ENCODE peak calls at places on chromosomes 12 and 14, in ten cellular contexts. J is body of pancreas, V is heart right ventricle, E is tibial artery, Z is iPS DF 6.9, G is A549, U is Panc1, A is tibial nerve, O is right cardiac atrium, D is breast epithelium. Q is an unnamed sample.

GRCh38 chr12:113396200-113396599 is 7.5 kb downstream of the SDS start:
- DNase-seq in J (no peak), V (no peak), E (no peak), Z (no peak), G (no peak), U (no peak), A (no peak), O (no peak), D (no peak), Q (no peak)

GRCh38 chr14:57274551-57274950 is 5.8 kb downstream of the AP5M1 start:
- DNase-seq in J (no peak), V (no peak), E (no peak), Z (no peak), G (no peak), U (no peak), A (no peak), O (no peak), D (no peak), Q (no peak)

GRCh38 chr14:89387922-89388685 is 28.9 kb downstream of the FOXN3 start:
- DNase-seq in J (no peak), V (no peak), E (no peak), Z (no peak), G (no peak), U (no peak), A (no peak), O (no peak), D (no peak), Q (no peak)

GRCh38 chr12:119940881-119941280 is 48.2 kb upstream of the BICDL1 start:
- DNase-seq in J (no peak), V (no peak), E (no peak), Z (no peak), G (peak; percentile 92), U (peak; percentile 80), A (no peak), O (no peak), D (no peak), Q (no peak)

GRCh38 chr12:52296572-52297215 is 5.4 kb upstream of the KRT81 start:
- DNase-seq in J (no peak), V (no peak), E (no peak), Z (no peak), G (no peak), U (no peak), A (no peak), O (no peak), D (peak; percentile 34), Q (no peak)

GRCh38 chr14:70995671-70996070 is 88.4 kb downstream of the PCNX1 start:
- DNase-seq in J (no peak), V (no peak), E (no peak), Z (no peak), G (peak; percentile 10), U (no peak), A (no peak), O (peak; percentile 37), D (no peak), Q (peak; percentile 20)

GRCh38 chr12:99287136-99287535 is 360.4 kb upstream of the GARIN6 start:
- DNase-seq in J (no peak), V (no peak), E (no peak), Z (no peak), G (no peak), U (no peak), A (no peak), O (no peak), D (no peak), Q (no peak)

GRCh38 chr12:131941116-131941986 is 8.4 kb upstream of the EP400 start:
- DNase-seq in J (no peak), V (no peak), E (no peak), Z (no peak), G (no peak), U (no peak), A (no peak), O (no peak), D (no peak), Q (no peak)

GRCh38 chr12:30796508-30796780 is 41.7 kb upstream of the CAPRIN2 start:
- DNase-seq in J (peak; percentile 45), V (peak; percentile 21), E (no peak), Z (no peak), G (peak; percentile 60), U (no peak), A (no peak), O (peak; percentile 61), D (no peak), Q (no peak)

GRCh38 chr14:100594625-100594951 is 7.4 kb upstream of the BEGAIN start:
- DNase-seq in J (no peak), V (no peak), E (no peak), Z (no peak), G (no peak), U (no peak), A (no peak), O (no peak), D (no peak), Q (no peak)

GRCh38 chr14:71096947-71097346 is 189.7 kb downstream of the PCNX1 start:
- DNase-seq in J (no peak), V (no peak), E (no peak), Z (no peak), G (no peak), U (no peak), A (no peak), O (no peak), D (no peak), Q (no peak)

GRCh38 chr12:75994069-75994740 is 37.4 kb downstream of the PHLDA1 start:
- DNase-seq in J (no peak), V (no peak), E (no peak), Z (no peak), G (no peak), U (no peak), A (no peak), O (no peak), D (no peak), Q (no peak)

GRCh38 chr14:68761391-68761790 is 31.5 kb downstream of the ZFP36L1 start:
- DNase-seq in J (no peak), V (no peak), E (no peak), Z (no peak), G (no peak), U (no peak), A (no peak), O (no peak), D (no peak), Q (no peak)
- H3K4me1 ChIP-seq in J (peaks cover 60% of the 10 kb centered on the region), V (peaks cover 40% of the 10 kb centered on the region), E (peaks cover 8% of the 10 kb centered on the region), Z (no peaks in the 10 kb centered on the region), G (peaks cover 11% of the 10 kb centered on the region), U (no peaks in the 10 kb centered on the region), A (peaks cover 32% of the 10 kb centered on the region), O (peaks cover 28% of the 10 kb centered on the region), D (no peaks in the 10 kb centered on the region), Q (no peaks in the 10 kb centered on the region)

GRCh38 chr14:73248294-73248868 is 11.1 kb downstream of the PAPLN start:
- DNase-seq in J (no peak), V (no peak), E (no peak), Z (no peak), G (no peak), U (no peak), A (no peak), O (no peak), D (no peak), Q (no peak)
- H3K4me1 ChIP-seq in J (peaks cover 9% of the 10 kb centered on the region), V (no peaks in the 10 kb centered on the region), E (peaks cover 7% of the 10 kb centered on the region), Z (no peaks in the 10 kb centered on the region), G (no peaks in the 10 kb centered on the region), U (peaks cover 5% of the 10 kb centered on the region), A (peaks cover 32% of the 10 kb centered on the region), O (peaks cover 2% of the 10 kb centered on the region), D (no peaks in the 10 kb centered on the region), Q (no peaks in the 10 kb centered on the region)

GRCh38 chr12:81209001-81209400 is 131.1 kb downstream of the ACSS3 start:
- DNase-seq in J (no peak), V (no peak), E (no peak), Z (no peak), G (no peak), U (no peak), A (no peak), O (no peak), D (no peak), Q (no peak)
- H3K4me1 ChIP-seq in J (peaks cover 10% of the 10 kb centered on the region), V (peaks cover 20% of the 10 kb centered on the region), E (peaks cover 10% of the 10 kb centered on the region), Z (peaks cover 4% of the 10 kb centered on the region), G (no peaks in the 10 kb centered on the region), U (no peaks in the 10 kb centered on the region), A (peaks cover 16% of the 10 kb centered on the region), O (no peaks in the 10 kb centered on the region), D (no peaks in the 10 kb centered on the region), Q (peaks cover 8% of the 10 kb centered on the region)

DNA sequence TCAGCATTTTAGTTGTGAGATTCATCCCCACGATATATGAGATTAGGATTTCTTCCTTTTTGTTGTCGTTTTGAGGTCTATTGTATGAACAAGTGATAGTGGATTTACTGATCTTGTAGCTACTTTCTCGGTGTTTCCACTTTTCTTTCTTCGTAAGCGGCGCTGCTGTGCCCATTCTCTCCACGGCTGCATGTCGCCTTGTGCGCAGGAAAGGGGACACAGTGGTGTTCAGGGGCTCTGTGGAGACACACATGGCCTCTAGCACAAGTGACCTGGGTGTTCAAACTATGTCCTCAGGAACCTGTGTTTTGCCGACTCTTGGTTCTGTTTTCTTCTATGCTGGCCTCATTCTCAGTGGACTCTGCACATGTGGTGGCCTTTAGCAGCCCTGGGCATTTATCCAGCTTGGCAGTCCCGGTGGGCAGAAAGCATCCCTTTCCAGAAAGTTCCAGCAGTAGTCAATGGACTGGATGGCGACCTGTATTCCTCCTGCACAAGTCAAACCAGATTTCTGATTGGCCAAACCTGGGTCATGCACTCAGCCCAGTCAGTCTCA is 18.7 kb downstream of the CKAP4 start:
- DNase-seq in J (no peak), V (no peak), E (no peak), Z (no peak), G (no peak), U (no peak), A (no peak), O (no peak), D (no peak), Q (no peak)
- H3K4me1 ChIP-seq in J (no peaks in the 10 kb centered on the region), V (no peaks in the 10 kb centered on the region), E (no peaks in the 10 kb centered on the region), Z (no peaks in the 10 kb centered on the region), G (peaks cover 11% of the 10 kb centered on the region), U (peaks cover 3% of the 10 kb centered on the region), A (peaks cover 9% of the 10 kb centered on the region), O (peaks cover 5% of the 10 kb centered on the region), D (no peaks in the 10 kb centered on the region), Q (no peaks in the 10 kb centered on the region)

DNA sequence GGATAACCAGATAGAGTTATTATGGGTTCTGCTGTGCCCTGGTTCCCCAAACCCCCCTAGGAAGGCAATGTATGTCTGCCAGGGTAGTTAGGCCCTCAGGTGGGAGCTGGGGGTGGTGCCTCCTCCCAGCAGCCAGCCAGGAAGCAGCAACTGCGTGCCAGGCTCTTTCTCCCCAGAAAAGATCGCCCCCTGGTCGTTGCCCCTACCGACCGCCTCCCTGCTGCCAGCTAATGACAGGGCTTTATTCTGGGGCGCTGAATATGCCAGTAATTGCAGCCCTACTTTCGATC is 36.3 kb downstream of the IQSEC3 start:
- DNase-seq in J (no peak), V (no peak), E (no peak), Z (no peak), G (no peak), U (no peak), A (no peak), O (no peak), D (no peak), Q (no peak)
- H3K4me1 ChIP-seq in J (no peaks in the 10 kb centered on the region), V (peaks cover 13% of the 10 kb centered on the region), E (no peaks in the 10 kb centered on the region), Z (peaks cover 2% of the 10 kb centered on the region), G (no peaks in the 10 kb centered on the region), U (no peaks in the 10 kb centered on the region), A (peaks cover 15% of the 10 kb centered on the region), O (no peaks in the 10 kb centered on the region), D (no peaks in the 10 kb centered on the region), Q (peaks cover 5% of the 10 kb centered on the region)

GRCh38 chr14:74135386-74135785 is 50.6 kb downstream of the LIN52 start:
- DNase-seq in J (no peak), V (no peak), E (no peak), Z (no peak), G (no peak), U (no peak), A (no peak), O (no peak), D (no peak), Q (no peak)
- H3K4me1 ChIP-seq in J (peaks cover 15% of the 10 kb centered on the region), V (peaks cover 8% of the 10 kb centered on the region), E (no peaks in the 10 kb centered on the region), Z (no peaks in the 10 kb centered on the region), G (peaks cover 12% of the 10 kb centered on the region), U (no peaks in the 10 kb centered on the region), A (peaks cover 6% of the 10 kb centered on the region), O (no peaks in the 10 kb centered on the region), D (no peaks in the 10 kb centered on the region), Q (peaks cover 5% of the 10 kb centered on the region)

Q was measured in mucosa of descending colon.